ENCODE peak calls at places on chromosome X, in six cellular contexts. One of them, this sample, is unnamed.

GRCh38 chrX:7088968-7089615 is 58.4 kb upstream of the STS start:
- DNase-seq in GM12892: no peak
- DNase-seq in transverse colon: no peak
- DNase-seq in prostate gland: no peak
- DNase-seq in stomach: no peak
- DNase-seq in HCT116: no peak
- DNase-seq in this sample: no peak

GRCh38 chrX:45712067-45712466 is 511.4 kb upstream of the DIPK2B start:
- DNase-seq in transverse colon: no peak
- DNase-seq in HCT116: no peak
- DNase-seq in stomach: no peak
- DNase-seq in prostate gland: no peak
- DNase-seq in GM12892: no peak
- DNase-seq in this sample: no peak

GRCh38 chrX:30794497-30794896 is 94.6 kb downstream of the TAB3 start:
- DNase-seq in GM12892: no peak
- DNase-seq in prostate gland: no peak
- DNase-seq in HCT116: no peak
- DNase-seq in transverse colon: no peak
- DNase-seq in stomach: no peak
- DNase-seq in this sample: no peak

GRCh38 chrX:51568586-51568985 is 50.1 kb downstream of the CENPVL3 start:
- DNase-seq in prostate gland: no peak
- DNase-seq in GM12892: no peak
- DNase-seq in HCT116: no peak
- DNase-seq in transverse colon: no peak
- DNase-seq in stomach: no peak
- DNase-seq in this sample: no peak

GRCh38 chrX:141701081-141701480 is 2.5 kb upstream of the SPANXD start:
- DNase-seq in GM12892: no peak
- DNase-seq in transverse colon: no peak
- DNase-seq in stomach: no peak
- DNase-seq in prostate gland: no peak
- DNase-seq in HCT116: no peak
- DNase-seq in this sample: no peak

GRCh38 chrX:1581132-1581531 is 10.3 kb upstream of the AKAP17A start:
- DNase-seq in GM12892: no peak
- DNase-seq in stomach: peak; percentile 58
- DNase-seq in prostate gland: no peak
- DNase-seq in HCT116: no peak
- DNase-seq in transverse colon: peak; percentile 65
- DNase-seq in this sample: no peak

GRCh38 chrX:72306085-72306801 is 529 bp upstream of the CITED1 start:
- DNase-seq in HCT116: no peak
- DNase-seq in stomach: no peak
- DNase-seq in prostate gland: no peak
- DNase-seq in GM12892: no peak
- DNase-seq in transverse colon: no peak
- DNase-seq in this sample: no peak

GRCh38 chrX:154374361-154375155 is at the start of gene FLNA:
- DNase-seq in transverse colon: peak; percentile 58
- DNase-seq in prostate gland: no peak
- DNase-seq in HCT116: no peak
- DNase-seq in stomach: peak; percentile 53
- DNase-seq in GM12892: no peak
- DNase-seq in this sample: peak; percentile 89

GRCh38 chrX:150774798-150775568 is 81.8 kb downstream of the MTMR1 start:
- DNase-seq in transverse colon: no peak
- DNase-seq in stomach: no peak
- DNase-seq in HCT116: no peak
- DNase-seq in GM12892: no peak
- DNase-seq in prostate gland: no peak
- DNase-seq in this sample: no peak

GRCh38 chrX:151359931-151360871 is 36.8 kb upstream of the VMA21 start:
- DNase-seq in GM12892: peak; percentile 26
- DNase-seq in HCT116: no peak
- DNase-seq in stomach: peak; percentile 29
- DNase-seq in prostate gland: no peak
- DNase-seq in transverse colon: no peak
- DNase-seq in this sample: no peak

GRCh38 chrX:44876076-44876475 is 3.1 kb downstream of the KDM6A start:
- DNase-seq in HCT116: no peak
- DNase-seq in prostate gland: no peak
- DNase-seq in stomach: no peak
- DNase-seq in transverse colon: no peak
- DNase-seq in GM12892: no peak
- DNase-seq in this sample: no peak

GRCh38 chrX:74371823-74372222 is 49.5 kb upstream of the SLC16A2 start:
- DNase-seq in prostate gland: no peak
- DNase-seq in stomach: no peak
- DNase-seq in GM12892: no peak
- DNase-seq in HCT116: no peak
- DNase-seq in transverse colon: no peak
- DNase-seq in this sample: no peak

GRCh38 chrX:70979136-70979762 is 48.4 kb upstream of the SLC7A3 start:
- DNase-seq in stomach: no peak
- DNase-seq in prostate gland: no peak
- DNase-seq in transverse colon: no peak
- DNase-seq in GM12892: no peak
- DNase-seq in HCT116: no peak
- DNase-seq in this sample: no peak

GRCh38 chrX:13763489-13763888 is 28.9 kb downstream of the OFD1 start:
- DNase-seq in GM12892: no peak
- DNase-seq in HCT116: no peak
- DNase-seq in prostate gland: peak; percentile 55
- DNase-seq in stomach: peak; percentile 52
- DNase-seq in transverse colon: no peak
- DNase-seq in this sample: no peak

GRCh38 chrX:1493877-1494510 is 41.3 kb upstream of the ASMTL start:
- DNase-seq in prostate gland: no peak
- DNase-seq in transverse colon: peak; percentile 34
- DNase-seq in GM12892: no peak
- DNase-seq in HCT116: no peak
- DNase-seq in stomach: no peak
- DNase-seq in this sample: no peak

GRCh38 chrX:152926923-152927322 is 29.1 kb downstream of the ZNF185 start:
- DNase-seq in stomach: no peak
- DNase-seq in prostate gland: no peak
- DNase-seq in transverse colon: no peak
- DNase-seq in HCT116: no peak
- DNase-seq in GM12892: no peak
- DNase-seq in this sample: no peak

GRCh38 chrX:37690123-37690522 is 4.5 kb downstream of the XK start:
- DNase-seq in transverse colon: no peak
- DNase-seq in GM12892: no peak
- DNase-seq in stomach: no peak
- DNase-seq in prostate gland: no peak
- DNase-seq in HCT116: no peak
- DNase-seq in this sample: no peak

GRCh38 chrX:153063315-153063714 is 7.0 kb downstream of the PNMA3 start:
- DNase-seq in GM12892: no peak
- DNase-seq in stomach: no peak
- DNase-seq in HCT116: no peak
- DNase-seq in transverse colon: no peak
- DNase-seq in prostate gland: no peak
- DNase-seq in this sample: no peak

GRCh38 chrX:3066555-3066954 is 25.3 kb downstream of the ARSF start:
- DNase-seq in prostate gland: peak; percentile 14
- DNase-seq in transverse colon: no peak
- DNase-seq in HCT116: no peak
- DNase-seq in GM12892: no peak
- DNase-seq in stomach: no peak
- DNase-seq in this sample: no peak

GRCh38 chrX:84046403-84046984 is 141.5 kb downstream of the RPS6KA6 start:
- DNase-seq in stomach: peak; percentile 31
- DNase-seq in GM12892: no peak
- DNase-seq in prostate gland: no peak
- DNase-seq in HCT116: no peak
- DNase-seq in transverse colon: no peak
- DNase-seq in this sample: no peak

GRCh38 chrX:65925592-65925991 is 114.3 kb downstream of the VSIG4 start:
- DNase-seq in prostate gland: no peak
- DNase-seq in GM12892: no peak
- DNase-seq in stomach: no peak
- DNase-seq in transverse colon: no peak
- DNase-seq in HCT116: no peak
- DNase-seq in this sample: no peak

GRCh38 chrX:133414399-133415275 is 652 bp downstream of the GPC4 start:
- DNase-seq in transverse colon: peak; percentile 12
- DNase-seq in GM12892: no peak
- DNase-seq in stomach: no peak
- DNase-seq in prostate gland: no peak
- DNase-seq in HCT116: no peak
- DNase-seq in this sample: peak; percentile 67

GRCh38 chrX:133413218-133413925 is 1.9 kb downstream of the GPC4 start:
- DNase-seq in prostate gland: no peak
- DNase-seq in HCT116: no peak
- DNase-seq in stomach: no peak
- DNase-seq in GM12892: no peak
- DNase-seq in transverse colon: peak; percentile 11
- DNase-seq in this sample: peak; percentile 73

GRCh38 chrX:133417364-133417763 is 2.1 kb upstream of the GPC4 start:
- DNase-seq in stomach: no peak
- DNase-seq in GM12892: no peak
- DNase-seq in transverse colon: no peak
- DNase-seq in HCT116: no peak
- DNase-seq in prostate gland: no peak
- DNase-seq in this sample: no peak

GRCh38 chrX:133412665-133413064 is 2.6 kb downstream of the GPC4 start:
- DNase-seq in transverse colon: no peak
- DNase-seq in GM12892: no peak
- DNase-seq in HCT116: no peak
- DNase-seq in prostate gland: no peak
- DNase-seq in stomach: no peak
- DNase-seq in this sample: no peak

GRCh38 chrX:133415276-133416105 is at the start of gene GPC4:
- DNase-seq in prostate gland: peak; percentile 56
- DNase-seq in stomach: peak; percentile 70
- DNase-seq in HCT116: peak; percentile 57
- DNase-seq in transverse colon: peak; percentile 76
- DNase-seq in GM12892: no peak
- DNase-seq in this sample: peak; percentile 91
- TF ChIP-seq POLR2A in prostate gland: no peak
- TF ChIP-seq POLR2A in stomach: no peak
- TF ChIP-seq POLR2A in HCT116: no peak
- TF ChIP-seq POLR2A in transverse colon: peak; percentile 49
- TF ChIP-seq POLR2A in GM12892: no peak
- TF ChIP-seq POLR2A in this sample: no peak

GRCh38 chrX:53269536-53270107 is 11.8 kb downstream of the IQSEC2 start:
- DNase-seq in GM12892: no peak
- DNase-seq in stomach: no peak
- DNase-seq in transverse colon: no peak
- DNase-seq in prostate gland: no peak
- DNase-seq in HCT116: no peak
- DNase-seq in this sample: no peak
- TF ChIP-seq POLR2AphosphoS5 in GM12892: no peak
- TF ChIP-seq POLR2AphosphoS5 in stomach: no peak
- TF ChIP-seq POLR2AphosphoS5 in transverse colon: no peak
- TF ChIP-seq POLR2AphosphoS5 in prostate gland: no peak
- TF ChIP-seq POLR2AphosphoS5 in HCT116: no peak
- TF ChIP-seq POLR2AphosphoS5 in this sample: no peak

DNA sequence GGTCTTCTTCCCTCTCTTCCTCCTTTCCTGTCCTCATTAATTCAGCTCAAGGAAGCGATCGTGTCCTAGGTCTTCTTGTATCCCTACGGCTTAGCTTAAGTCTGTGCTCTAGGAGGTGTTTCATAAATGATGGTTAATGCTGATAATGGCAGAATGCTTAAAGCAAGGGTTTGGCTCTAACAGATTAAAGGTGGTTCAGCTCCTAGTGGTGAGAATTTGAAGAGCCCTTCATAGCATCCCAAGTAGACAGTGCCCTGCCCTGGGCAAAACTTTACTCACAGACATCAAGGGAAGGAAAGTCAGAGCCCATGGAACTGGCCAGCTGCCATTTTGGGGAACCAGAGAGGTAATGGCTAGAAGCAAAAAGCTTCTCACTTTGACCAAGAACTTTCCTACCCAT is 47.0 kb upstream of the PGRMC1 start:
- DNase-seq in prostate gland: no peak
- DNase-seq in transverse colon: no peak
- DNase-seq in GM12892: no peak
- DNase-seq in HCT116: no peak
- DNase-seq in stomach: no peak
- DNase-seq in this sample: no peak
- TF ChIP-seq POLR2A in prostate gland: no peak
- TF ChIP-seq POLR2A in transverse colon: no peak
- TF ChIP-seq POLR2A in GM12892: no peak
- TF ChIP-seq POLR2A in HCT116: no peak
- TF ChIP-seq POLR2A in stomach: no peak
- TF ChIP-seq POLR2A in this sample: no peak

GRCh38 chrX:101657495-101657894 is 2.2 kb downstream of the ARMCX2 start:
- DNase-seq in stomach: no peak
- DNase-seq in transverse colon: no peak
- DNase-seq in GM12892: no peak
- DNase-seq in HCT116: no peak
- DNase-seq in prostate gland: no peak
- DNase-seq in this sample: no peak

GRCh38 chrX:101659601-101660063 is at the start of gene ARMCX2:
- DNase-seq in HCT116: no peak
- DNase-seq in prostate gland: peak; percentile 45
- DNase-seq in stomach: peak; percentile 36
- DNase-seq in transverse colon: peak; percentile 44
- DNase-seq in GM12892: no peak
- DNase-seq in this sample: peak; percentile 86

GRCh38 chrX:101656817-101657216 is 2.8 kb downstream of the ARMCX2 start:
- DNase-seq in transverse colon: no peak
- DNase-seq in GM12892: no peak
- DNase-seq in stomach: no peak
- DNase-seq in prostate gland: no peak
- DNase-seq in HCT116: no peak
- DNase-seq in this sample: no peak

GRCh38 chrX:101655540-101655939 is 4.1 kb downstream of the ARMCX2 start:
- DNase-seq in transverse colon: no peak
- DNase-seq in HCT116: no peak
- DNase-seq in GM12892: no peak
- DNase-seq in stomach: no peak
- DNase-seq in prostate gland: no peak
- DNase-seq in this sample: no peak

DNA sequence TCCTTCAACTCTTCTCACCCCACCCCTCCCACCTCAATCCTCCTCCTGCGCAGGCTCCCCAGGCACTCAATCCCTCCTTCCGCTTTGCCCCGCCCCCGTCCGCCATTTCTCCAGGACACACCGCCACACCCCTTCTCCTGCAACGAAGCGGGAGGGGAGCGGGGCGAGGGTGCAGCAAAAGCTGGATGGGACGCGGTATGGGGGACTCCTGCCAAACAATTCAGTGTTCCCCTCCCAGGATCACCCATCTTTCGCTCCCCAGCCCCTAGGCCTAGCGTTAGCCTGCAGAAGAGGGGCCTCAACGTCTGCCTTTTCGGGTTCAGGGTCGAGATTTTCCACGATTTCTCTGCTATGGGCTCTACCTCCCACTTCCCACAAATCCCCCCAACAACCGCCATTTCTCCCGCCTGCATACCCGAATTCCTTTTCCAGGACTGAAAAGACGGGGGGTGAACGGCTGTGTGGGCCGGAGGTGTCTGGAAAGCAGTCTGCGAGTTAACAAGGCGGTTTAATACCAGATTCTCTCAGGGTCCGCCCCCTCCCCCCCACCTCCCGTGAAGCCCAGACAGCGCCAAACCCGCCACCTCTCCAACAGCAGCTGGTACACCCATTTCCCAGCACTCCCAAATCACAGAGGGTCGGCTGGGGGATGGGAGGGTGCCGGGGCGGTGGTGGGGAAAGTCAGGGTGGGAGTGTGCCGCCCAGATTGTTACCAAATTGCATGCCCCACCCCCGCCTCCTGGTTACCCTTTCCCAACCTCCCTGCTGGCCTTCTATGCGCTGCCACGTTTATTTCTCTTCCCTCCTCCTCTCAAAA is 781 bp downstream of the ARMCX2 start:
- DNase-seq in GM12892: peak; percentile 45
- DNase-seq in prostate gland: peak; percentile 62
- DNase-seq in transverse colon: peak; percentile 78
- DNase-seq in HCT116: no peak
- DNase-seq in stomach: peak; percentile 69
- DNase-seq in this sample: peak; percentile 88
- TF ChIP-seq POLR2AphosphoS5 in GM12892: no peak
- TF ChIP-seq POLR2AphosphoS5 in prostate gland: peak; percentile 69
- TF ChIP-seq POLR2AphosphoS5 in transverse colon: no peak
- TF ChIP-seq POLR2AphosphoS5 in HCT116: no peak
- TF ChIP-seq POLR2AphosphoS5 in stomach: peak; percentile 21
- TF ChIP-seq POLR2AphosphoS5 in this sample: peak; percentile 86

This sample was measured in sigmoid colon.